ENCODE peak calls at places on chromosomes 11 and 22, in six cellular contexts. S is NCI-H345; N is activated naive CD4-positive, alpha-beta T cell; I is CD4-positive, CD25-positive, alpha-beta regulatory T cell; Z is HL-60; J is body of pancreas. M is an unnamed sample.
A peak's percentile ranks its signal among the peaks of the same experiment; 100 is the strongest.

GRCh38 chr11:783581-784015 is 6.3 kb downstream of the CEND1 start:
- DNase-seq in I (no peak), Z (no peak), N (no peak), J (peak; percentile 90), S (no peak), M (no peak)

GRCh38 chr11:110279881-110280280 is 16.5 kb downstream of the RDX start:
- DNase-seq in S (no peak), N (no peak), I (no peak), J (no peak), Z (no peak), M (no peak)

GRCh38 chr11:128653828-128654231 is 40.0 kb upstream of the FLI1 start:
- DNase-seq in N (no peak), S (no peak), J (peak; percentile 85), Z (no peak), I (no peak), M (no peak)

GRCh38 chr11:59249535-59249934 is 36.8 kb upstream of the MPEG1 start:
- DNase-seq in J (no peak), S (no peak), N (no peak), I (no peak), Z (no peak), M (no peak)

GRCh38 chr22:36942561-36942960 is 29.1 kb downstream of the CSF2RB start:
- DNase-seq in Z (no peak), I (no peak), J (no peak), N (no peak), S (no peak), M (no peak)

GRCh38 chr22:44755418-44755817 is 3.0 kb downstream of the ARHGAP8 start:
- DNase-seq in I (no peak), J (no peak), S (no peak), N (no peak), Z (no peak), M (no peak)

GRCh38 chr22:16932577-16932976 is 75.4 kb downstream of the GAB4 start:
- DNase-seq in N (no peak), Z (no peak), S (no peak), J (no peak), I (no peak), M (no peak)

GRCh38 chr11:77322926-77323590 is 21.6 kb upstream of the GDPD4 start:
- DNase-seq in Z (no peak), N (no peak), S (no peak), I (no peak), J (no peak), M (no peak)

GRCh38 chr11:65593518-65594414 is 1.8 kb downstream of the KCNK7 start:
- DNase-seq in S (no peak), I (peak; percentile 28), N (no peak), Z (no peak), J (no peak), M (peak; percentile 30)

GRCh38 chr11:76291576-76292526 is 85.5 kb upstream of the WNT11 start:
- DNase-seq in N (no peak), J (no peak), Z (no peak), I (no peak), S (peak; percentile 93), M (no peak)

GRCh38 chr11:114135737-114136151 is 76.2 kb downstream of the ZBTB16 start:
- DNase-seq in J (no peak), S (no peak), N (no peak), Z (peak; percentile 67), I (no peak), M (no peak)

GRCh38 chr11:73266644-73267015 is 5.5 kb upstream of the P2RY6 start:
- DNase-seq in J (no peak), Z (no peak), S (no peak), N (no peak), I (no peak), M (no peak)

GRCh38 chr11:128903248-128904041 is 12.3 kb downstream of the KCNJ5 start:
- DNase-seq in N (no peak), I (no peak), S (no peak), Z (no peak), J (peak; percentile 55), M (no peak)

GRCh38 chr11:6667733-6668374 is 12.2 kb upstream of the DCHS1 start:
- DNase-seq in S (peak; percentile 24), Z (no peak), N (no peak), J (peak; percentile 13), I (peak; percentile 47), M (no peak)

GRCh38 chr11:57460756-57461749 is 725 bp downstream of the RTN4RL2 start:
- DNase-seq in N (no peak), J (no peak), I (no peak), S (peak; percentile 38), Z (no peak), M (no peak)

GRCh38 chr11:118641463-118642019 is 34.1 kb downstream of the PHLDB1 start:
- DNase-seq in N (no peak), S (peak; percentile 89), I (no peak), Z (no peak), J (peak; percentile 82), M (no peak)

GRCh38 chr11:66956689-66957290 is 1.4 kb downstream of the PC start:
- DNase-seq in J (peak; percentile 45), S (peak; percentile 4), N (no peak), Z (no peak), I (no peak), M (no peak)

GRCh38 chr11:20126724-20127123 is 33.6 kb downstream of the DBX1 start:
- DNase-seq in J (no peak), N (no peak), I (no peak), Z (no peak), S (no peak), M (no peak)

GRCh38 chr11:1968454-1968995 is 21.4 kb downstream of the MRPL23 start:
- DNase-seq in N (no peak), S (no peak), J (no peak), Z (no peak), I (no peak), M (no peak)

M was measured in natural killer cell.